ENCODE peak calls at places on chromosomes 11 and 22, in four cellular contexts. T, V, Z and O are unnamed samples.

GRCh38 chr11:77084581-77085191 is 17.9 kb downstream of the CAPN5 start:
- DNase-seq in V (no peak), T (no peak), Z (no peak), O (no peak)

GRCh38 chr11:22920939-22921565 is 60.8 kb upstream of the CCDC179 start:
- DNase-seq in V (peak), Z (peak), T (no peak), O (no peak)

GRCh38 chr11:9200471-9200870 is 64.7 kb downstream of the DENND5A start:
- DNase-seq in V (no peak), Z (no peak), T (no peak), O (no peak)

GRCh38 chr11:37657645-37658044 is 1059.6 kb upstream of the RAG2 start:
- DNase-seq in V (no peak), T (no peak), Z (peak), O (no peak)

GRCh38 chr22:44464000-44464399 is 34.0 kb downstream of the RTL6 start:
- DNase-seq in V (no peak), Z (no peak), T (no peak), O (no peak)

GRCh38 chr11:128687321-128687720 is 6.6 kb upstream of the FLI1 start:
- DNase-seq in T (no peak), Z (peak), V (no peak), O (no peak)

GRCh38 chr11:3139481-3140290 is 25.4 kb downstream of the OSBPL5 start:
- DNase-seq in T (no peak), Z (no peak), V (no peak), O (no peak)

GRCh38 chr11:96272542-96273306 is 70.3 kb downstream of the MAML2 start:
- DNase-seq in V (no peak), T (no peak), Z (no peak), O (no peak)

GRCh38 chr22:37241351-37242142 is 2.5 kb downstream of the RAC2 start:
- DNase-seq in V (no peak), T (no peak), Z (peak), O (no peak)

DNA sequence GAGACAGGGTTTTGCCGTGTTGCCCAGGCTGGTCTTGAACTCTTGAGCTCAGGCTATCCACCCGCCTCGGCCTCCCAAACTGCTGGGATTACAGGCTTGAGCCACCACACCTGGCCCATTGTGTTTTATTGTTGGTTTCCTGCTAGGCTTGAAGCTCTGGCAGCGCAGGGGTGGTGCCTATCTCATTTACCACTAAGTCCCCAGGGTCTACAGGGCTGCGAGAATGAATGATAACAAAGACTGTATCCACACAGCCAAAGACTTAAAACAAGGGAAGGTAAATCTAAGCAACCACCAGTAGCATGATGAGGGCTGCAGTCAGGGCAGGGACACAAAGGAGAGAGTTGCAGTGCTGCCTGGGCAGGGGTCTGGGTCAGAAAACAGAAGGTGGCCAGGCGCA is 37.3 kb upstream of the XBP1 start:
- DNase-seq in Z (no peak), V (no peak), T (no peak), O (no peak)
- TF ChIP-seq RAD21 in Z (no peak), V (no peak), T (no peak), O (no peak)

GRCh38 chr11:69642913-69643632 is 2.1 kb downstream of the CCND1 start:
- DNase-seq in V (peak), T (no peak), Z (peak), O (no peak)
- TF ChIP-seq RAD21 in V (peak), T (no peak), Z (peak), O (peak)

DNA sequence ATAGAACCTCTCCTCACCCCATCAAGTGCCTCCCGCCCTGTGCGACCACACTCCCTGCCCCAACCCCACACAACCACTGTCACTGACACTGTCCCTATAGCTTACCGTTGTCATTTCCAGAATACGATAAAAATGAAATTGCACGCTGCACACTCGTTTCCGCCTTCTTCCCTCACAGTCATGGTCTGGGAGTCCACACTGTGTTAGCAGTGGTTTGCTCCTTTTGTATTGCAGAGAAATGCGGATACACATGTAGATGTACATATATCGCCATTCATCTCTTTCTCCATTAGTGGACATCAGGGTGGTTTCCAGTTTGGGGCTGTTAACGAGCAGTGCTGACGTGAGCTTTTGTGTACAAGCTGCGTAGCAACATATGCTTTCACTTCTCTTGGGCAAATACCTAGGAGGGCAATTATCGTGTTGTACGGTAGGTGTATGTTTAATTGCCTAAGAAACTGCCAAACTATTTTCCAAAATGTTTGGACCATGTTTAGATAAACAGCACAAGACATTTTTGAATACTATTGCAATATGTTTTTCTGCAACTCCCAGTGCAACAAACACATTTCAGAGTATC is 59.2 kb upstream of the CD5 start:
- DNase-seq in V (no peak), Z (no peak), T (no peak), O (peak)
- TF ChIP-seq RAD21 in V (no peak), Z (no peak), T (no peak), O (no peak)

GRCh38 chr22:30434775-30435315 is 9.3 kb downstream of the MTFP1 start:
- DNase-seq in T (no peak), Z (no peak), V (peak), O (no peak)
- TF ChIP-seq RAD21 in T (no peak), Z (no peak), V (no peak), O (no peak)